ENCODE peak calls at places on chromosome 17, in seven cellular contexts. One of them, this sample, is unnamed.
A peak's percentile ranks its signal among the peaks of the same experiment; 100 is the strongest.

GRCh38 chr17:38611872-38612376 is 6.2 kb upstream of the SRCIN1 start:
- DNase-seq in IMR-90: no peak
- DNase-seq in PC-3: no peak
- DNase-seq in fibroblast of lung: no peak
- DNase-seq in Karpas-422: no peak
- DNase-seq in SK-N-SH: no peak
- DNase-seq in mammary epithelial cell: no peak
- DNase-seq in this sample: no peak

GRCh38 chr17:82520041-82520910 is 744 bp downstream of the FOXK2 start:
- DNase-seq in SK-N-SH: peak; percentile 80
- DNase-seq in PC-3: peak; percentile 10
- DNase-seq in IMR-90: no peak
- DNase-seq in fibroblast of lung: no peak
- DNase-seq in Karpas-422: peak; percentile 60
- DNase-seq in mammary epithelial cell: peak; percentile 40
- DNase-seq in this sample: peak; percentile 49

GRCh38 chr17:80773243-80773991 is 218.2 kb upstream of the CHMP6 start:
- DNase-seq in IMR-90: peak; percentile 80
- DNase-seq in SK-N-SH: peak; percentile 78
- DNase-seq in mammary epithelial cell: no peak
- DNase-seq in PC-3: no peak
- DNase-seq in Karpas-422: peak; percentile 60
- DNase-seq in fibroblast of lung: peak; percentile 66
- DNase-seq in this sample: peak; percentile 59

GRCh38 chr17:11300738-11301137 is 59.7 kb downstream of the SHISA6 start:
- DNase-seq in PC-3: no peak
- DNase-seq in Karpas-422: no peak
- DNase-seq in IMR-90: no peak
- DNase-seq in mammary epithelial cell: no peak
- DNase-seq in SK-N-SH: no peak
- DNase-seq in fibroblast of lung: no peak
- DNase-seq in this sample: no peak

GRCh38 chr17:27236710-27237315 is 57.1 kb upstream of the WSB1 start:
- DNase-seq in SK-N-SH: peak; percentile 70
- DNase-seq in mammary epithelial cell: peak; percentile 52
- DNase-seq in PC-3: peak; percentile 88
- DNase-seq in fibroblast of lung: peak; percentile 86
- DNase-seq in Karpas-422: peak; percentile 92
- DNase-seq in IMR-90: peak; percentile 75
- DNase-seq in this sample: peak; percentile 66

GRCh38 chr17:51850206-51850605 is 308.3 kb downstream of the CA10 start:
- DNase-seq in mammary epithelial cell: no peak
- DNase-seq in fibroblast of lung: no peak
- DNase-seq in SK-N-SH: no peak
- DNase-seq in PC-3: peak; percentile 50
- DNase-seq in Karpas-422: no peak
- DNase-seq in IMR-90: no peak
- DNase-seq in this sample: no peak

GRCh38 chr17:81398855-81399451 is 3.7 kb downstream of the BAHCC1 start:
- DNase-seq in mammary epithelial cell: no peak
- DNase-seq in Karpas-422: no peak
- DNase-seq in IMR-90: no peak
- DNase-seq in PC-3: peak; percentile 33
- DNase-seq in fibroblast of lung: peak; percentile 54
- DNase-seq in SK-N-SH: no peak
- DNase-seq in this sample: peak; percentile 12

GRCh38 chr17:36679815-36680467 is 78.6 kb downstream of the MRM1 start:
- DNase-seq in fibroblast of lung: no peak
- DNase-seq in PC-3: no peak
- DNase-seq in mammary epithelial cell: no peak
- DNase-seq in Karpas-422: no peak
- DNase-seq in IMR-90: no peak
- DNase-seq in SK-N-SH: peak; percentile 39
- DNase-seq in this sample: no peak

GRCh38 chr17:82930924-82931695 is 91.3 kb upstream of the ZNF750 start:
- DNase-seq in mammary epithelial cell: no peak
- DNase-seq in Karpas-422: no peak
- DNase-seq in fibroblast of lung: no peak
- DNase-seq in SK-N-SH: no peak
- DNase-seq in PC-3: no peak
- DNase-seq in IMR-90: no peak
- DNase-seq in this sample: no peak

GRCh38 chr17:28341516-28341915 is 6.0 kb downstream of the TNFAIP1 start:
- DNase-seq in PC-3: no peak
- DNase-seq in fibroblast of lung: no peak
- DNase-seq in IMR-90: no peak
- DNase-seq in Karpas-422: no peak
- DNase-seq in SK-N-SH: no peak
- DNase-seq in mammary epithelial cell: no peak
- DNase-seq in this sample: no peak

GRCh38 chr17:40671282-40671681 is 6.3 kb upstream of the KRT222 start:
- DNase-seq in IMR-90: no peak
- DNase-seq in Karpas-422: no peak
- DNase-seq in SK-N-SH: no peak
- DNase-seq in PC-3: no peak
- DNase-seq in mammary epithelial cell: no peak
- DNase-seq in fibroblast of lung: no peak
- DNase-seq in this sample: no peak

GRCh38 chr17:1107777-1108559 is 71.8 kb downstream of the ABR start:
- DNase-seq in fibroblast of lung: no peak
- DNase-seq in Karpas-422: no peak
- DNase-seq in SK-N-SH: no peak
- DNase-seq in PC-3: no peak
- DNase-seq in IMR-90: no peak
- DNase-seq in mammary epithelial cell: peak; percentile 28
- DNase-seq in this sample: no peak

GRCh38 chr17:81396722-81397313 is 1.6 kb downstream of the BAHCC1 start:
- DNase-seq in IMR-90: no peak
- DNase-seq in fibroblast of lung: peak; percentile 53
- DNase-seq in Karpas-422: no peak
- DNase-seq in PC-3: peak; percentile 53
- DNase-seq in mammary epithelial cell: peak; percentile 65
- DNase-seq in SK-N-SH: peak; percentile 67
- DNase-seq in this sample: peak; percentile 66

GRCh38 chr17:21302711-21303425 is 18.4 kb downstream of the MAP2K3 start:
- DNase-seq in mammary epithelial cell: no peak
- DNase-seq in fibroblast of lung: no peak
- DNase-seq in IMR-90: no peak
- DNase-seq in PC-3: no peak
- DNase-seq in Karpas-422: no peak
- DNase-seq in SK-N-SH: peak; percentile 52
- DNase-seq in this sample: no peak

GRCh38 chr17:52170963-52171572 is 12.6 kb upstream of the CA10 start:
- DNase-seq in IMR-90: no peak
- DNase-seq in SK-N-SH: peak; percentile 59
- DNase-seq in Karpas-422: peak; percentile 63
- DNase-seq in mammary epithelial cell: peak; percentile 33
- DNase-seq in fibroblast of lung: no peak
- DNase-seq in PC-3: peak; percentile 64
- DNase-seq in this sample: peak; percentile 9

GRCh38 chr17:42459256-42459982 is 741 bp downstream of the ATP6V0A1 start:
- DNase-seq in fibroblast of lung: peak; percentile 65
- DNase-seq in SK-N-SH: peak; percentile 56
- DNase-seq in mammary epithelial cell: peak; percentile 63
- DNase-seq in Karpas-422: peak; percentile 69
- DNase-seq in PC-3: no peak
- DNase-seq in IMR-90: peak; percentile 69
- DNase-seq in this sample: no peak
- H2AFZ ChIP-seq in fibroblast of lung: no peak overlapping the region
- H2AFZ ChIP-seq in SK-N-SH: peak overlapping the region; percentile 92
- H2AFZ ChIP-seq in mammary epithelial cell: peak overlapping the region; percentile 92
- H2AFZ ChIP-seq in Karpas-422: no peak overlapping the region
- H2AFZ ChIP-seq in PC-3: no peak overlapping the region
- H2AFZ ChIP-seq in IMR-90: peak overlapping the region; percentile 93
- H2AFZ ChIP-seq in this sample: no peak overlapping the region

DNA sequence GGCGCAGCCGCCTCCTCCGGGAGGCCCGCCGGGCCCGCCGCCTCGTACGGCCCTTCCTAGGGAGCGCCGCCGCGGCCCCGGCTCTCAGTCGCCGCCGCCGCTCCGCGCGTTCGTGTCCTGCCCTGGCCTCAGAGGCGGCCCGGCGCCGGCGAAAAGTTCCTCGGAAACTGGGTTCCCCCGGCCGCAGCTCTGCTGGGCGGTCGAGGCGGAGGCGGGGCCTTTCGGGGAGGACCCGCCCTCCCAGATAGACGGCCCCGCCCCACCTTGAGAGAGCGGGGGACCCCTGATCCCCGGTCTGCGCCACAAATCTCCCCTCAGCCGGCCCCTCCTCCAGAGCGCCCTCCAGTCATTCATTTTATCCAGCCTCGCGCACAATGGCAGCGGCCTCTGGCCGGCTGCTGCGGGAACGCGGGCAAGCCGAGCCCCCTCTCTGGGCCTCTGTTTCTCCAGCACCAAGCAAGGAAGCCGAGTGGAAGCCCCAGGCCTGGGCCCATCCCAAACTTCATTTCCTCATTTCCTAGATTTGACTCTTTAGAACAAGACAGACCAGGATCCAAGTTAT is at the start of gene SREBF1:
- DNase-seq in SK-N-SH: peak; percentile 87
- DNase-seq in mammary epithelial cell: no peak
- DNase-seq in Karpas-422: peak; percentile 84
- DNase-seq in IMR-90: peak; percentile 37
- DNase-seq in fibroblast of lung: peak; percentile 50
- DNase-seq in PC-3: peak; percentile 63
- DNase-seq in this sample: peak; percentile 45
- H3K4me1 ChIP-seq in SK-N-SH: peaks cover 22% of the 10 kb centered on the region
- H3K4me1 ChIP-seq in mammary epithelial cell: peaks cover 61% of the 10 kb centered on the region
- H3K4me1 ChIP-seq in Karpas-422: peaks cover 67% of the 10 kb centered on the region
- H3K4me1 ChIP-seq in IMR-90: peaks cover 45% of the 10 kb centered on the region
- H3K4me1 ChIP-seq in fibroblast of lung: peaks cover 48% of the 10 kb centered on the region
- H3K4me1 ChIP-seq in PC-3: peaks cover 65% of the 10 kb centered on the region
- H3K4me1 ChIP-seq in this sample: peaks cover 44% of the 10 kb centered on the region

DNA sequence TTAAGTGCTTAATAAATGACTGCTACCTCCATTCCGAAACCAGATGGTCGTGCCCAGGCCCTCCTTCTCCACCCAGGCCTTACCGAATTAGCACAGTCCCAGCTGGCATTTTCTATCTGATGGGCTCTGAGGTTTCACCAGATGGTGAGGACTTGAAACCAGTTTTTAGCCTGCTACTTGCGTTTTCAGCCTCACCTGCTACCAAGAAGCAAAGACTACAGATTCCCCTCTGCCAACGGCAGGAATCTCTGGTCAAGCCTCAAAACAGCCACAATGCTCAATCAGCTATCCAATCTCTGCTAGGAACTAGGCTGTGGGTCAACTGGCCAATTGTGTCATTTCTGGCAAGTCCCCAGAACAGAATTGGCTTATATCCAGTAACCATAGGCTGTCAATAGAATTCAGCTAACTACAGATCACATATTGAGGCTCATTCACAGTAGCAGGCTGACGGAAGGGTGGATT is 11.7 kb downstream of the PECAM1 start:
- DNase-seq in fibroblast of lung: peak; percentile 62
- DNase-seq in IMR-90: no peak
- DNase-seq in SK-N-SH: no peak
- DNase-seq in Karpas-422: no peak
- DNase-seq in mammary epithelial cell: no peak
- DNase-seq in PC-3: peak; percentile 74
- DNase-seq in this sample: no peak
- H3K9ac ChIP-seq in fibroblast of lung: no peak overlapping the region
- H3K9ac ChIP-seq in IMR-90: no peak overlapping the region
- H3K9ac ChIP-seq in SK-N-SH: no peak overlapping the region
- H3K9ac ChIP-seq in Karpas-422: no peak overlapping the region
- H3K9ac ChIP-seq in mammary epithelial cell: no peak overlapping the region
- H3K9ac ChIP-seq in PC-3: peak overlapping the region; percentile 46
- H3K9ac ChIP-seq in this sample: no peak overlapping the region

GRCh38 chr17:5044630-5045029 is 9.4 kb upstream of the SLC52A1 start:
- DNase-seq in mammary epithelial cell: no peak
- DNase-seq in SK-N-SH: no peak
- DNase-seq in IMR-90: no peak
- DNase-seq in Karpas-422: no peak
- DNase-seq in PC-3: peak; percentile 9
- DNase-seq in fibroblast of lung: no peak
- DNase-seq in this sample: no peak
- H2AFZ ChIP-seq in mammary epithelial cell: no peak overlapping the region
- H2AFZ ChIP-seq in SK-N-SH: no peak overlapping the region
- H2AFZ ChIP-seq in IMR-90: no peak overlapping the region
- H2AFZ ChIP-seq in Karpas-422: no peak overlapping the region
- H2AFZ ChIP-seq in PC-3: no peak overlapping the region
- H2AFZ ChIP-seq in fibroblast of lung: no peak overlapping the region
- H2AFZ ChIP-seq in this sample: no peak overlapping the region

GRCh38 chr17:35590249-35590824 is 3.2 kb downstream of the AP2B1 start:
- DNase-seq in SK-N-SH: no peak
- DNase-seq in PC-3: no peak
- DNase-seq in fibroblast of lung: no peak
- DNase-seq in mammary epithelial cell: no peak
- DNase-seq in Karpas-422: no peak
- DNase-seq in IMR-90: no peak
- DNase-seq in this sample: no peak
- H3K4me1 ChIP-seq in SK-N-SH: peaks cover 5% of the 10 kb centered on the region
- H3K4me1 ChIP-seq in PC-3: peaks cover 25% of the 10 kb centered on the region
- H3K4me1 ChIP-seq in fibroblast of lung: peaks cover 3% of the 10 kb centered on the region
- H3K4me1 ChIP-seq in mammary epithelial cell: peaks cover 7% of the 10 kb centered on the region
- H3K4me1 ChIP-seq in Karpas-422: peaks cover 24% of the 10 kb centered on the region
- H3K4me1 ChIP-seq in IMR-90: peaks cover 2% of the 10 kb centered on the region
- H3K4me1 ChIP-seq in this sample: peaks cover 35% of the 10 kb centered on the region

GRCh38 chr17:58335779-58336455 is 7.3 kb upstream of the TSPOAP1 start:
- DNase-seq in mammary epithelial cell: peak; percentile 44
- DNase-seq in fibroblast of lung: no peak
- DNase-seq in PC-3: peak; percentile 41
- DNase-seq in IMR-90: no peak
- DNase-seq in SK-N-SH: peak; percentile 78
- DNase-seq in Karpas-422: peak; percentile 90
- DNase-seq in this sample: peak; percentile 94
- H3K9ac ChIP-seq in mammary epithelial cell: no peak overlapping the region
- H3K9ac ChIP-seq in fibroblast of lung: no peak overlapping the region
- H3K9ac ChIP-seq in PC-3: no peak overlapping the region
- H3K9ac ChIP-seq in IMR-90: no peak overlapping the region
- H3K9ac ChIP-seq in SK-N-SH: no peak overlapping the region
- H3K9ac ChIP-seq in Karpas-422: peak overlapping the region; percentile 98
- H3K9ac ChIP-seq in this sample: peak overlapping the region; percentile 99